ENCODE peak calls at places on chromosome 10, in eight cellular contexts. M is EH, X is pancreas, W is activated gamma-delta T cell treated with Interleukin-2 at 50 U/mL for 16 hours, D is Caco-2, R is activated B cell treated with CpG ODN at 0.5 μM for 24 hours, G is pons, Q is globus pallidus. K is an unnamed sample.

GRCh38 chr10:102906507-102906906 is 11.6 kb upstream of the CNNM2 start:
- DNase-seq in M (no peak), X (no peak), W (no peak), D (no peak), R (no peak), G (no peak), Q (no peak), K (no peak)

GRCh38 chr10:131997366-131998049 is 15.8 kb upstream of the BNIP3 start:
- DNase-seq in M (peak; percentile 91), X (peak; percentile 87), W (no peak), D (peak; percentile 88), R (no peak), G (no peak), Q (peak; percentile 26), K (peak; percentile 92)

GRCh38 chr10:79602953-79603352 is 7.8 kb upstream of the SFTPA1 start:
- DNase-seq in M (no peak), X (no peak), W (no peak), D (no peak), R (no peak), G (no peak), Q (no peak), K (no peak)

GRCh38 chr10:13750299-13751190 is 163.8 kb downstream of the PRPF18 start:
- DNase-seq in M (no peak), X (no peak), W (no peak), D (no peak), R (no peak), G (no peak), Q (no peak), K (no peak)

GRCh38 chr10:101466016-101466912 is 112.3 kb downstream of the BTRC start:
- DNase-seq in M (no peak), X (no peak), W (no peak), D (no peak), R (no peak), G (no peak), Q (no peak), K (no peak)

GRCh38 chr10:78175444-78175843 is 141.8 kb downstream of the RPS24 start:
- DNase-seq in M (no peak), X (no peak), W (no peak), D (no peak), R (no peak), G (peak; percentile 63), Q (peak; percentile 46), K (no peak)

GRCh38 chr10:77268721-77269120 is 368.9 kb downstream of the KCNMA1 start:
- DNase-seq in M (no peak), X (no peak), W (no peak), D (no peak), R (no peak), G (peak; percentile 15), Q (peak; percentile 35), K (no peak)

GRCh38 chr10:30751678-30752331 is 122.3 kb upstream of the LYZL2 start:
- DNase-seq in M (peak; percentile 67), X (peak; percentile 80), W (no peak), D (peak; percentile 76), R (no peak), G (peak; percentile 90), Q (peak; percentile 90), K (peak; percentile 88)

GRCh38 chr10:73478636-73479035 is 17.2 kb downstream of the PPP3CB start:
- DNase-seq in M (no peak), X (no peak), W (no peak), D (no peak), R (no peak), G (no peak), Q (no peak), K (no peak)

GRCh38 chr10:94459385-94459784 is 57.0 kb downstream of the TBC1D12 start:
- DNase-seq in M (no peak), X (peak; percentile 60), W (no peak), D (no peak), R (no peak), G (no peak), Q (no peak), K (peak; percentile 72)

GRCh38 chr10:91778485-91778884 is 19.7 kb upstream of the TNKS2 start:
- DNase-seq in M (no peak), X (no peak), W (no peak), D (no peak), R (no peak), G (no peak), Q (no peak), K (no peak)

GRCh38 chr10:54284526-54285193 is 516.4 kb downstream of the PCDH15 start:
- DNase-seq in M (no peak), X (no peak), W (no peak), D (no peak), R (no peak), G (no peak), Q (no peak), K (no peak)

GRCh38 chr10:110042181-110042580 is 34.4 kb downstream of the ADD3 start:
- DNase-seq in M (no peak), X (no peak), W (no peak), D (no peak), R (no peak), G (no peak), Q (no peak), K (no peak)

GRCh38 chr10:78738861-78739260 is 329.9 kb upstream of the ZMIZ1 start:
- DNase-seq in M (no peak), X (no peak), W (no peak), D (no peak), R (no peak), G (no peak), Q (no peak), K (no peak)

GRCh38 chr10:43131256-43131655 is 7.0 kb upstream of the CSGALNACT2 start:
- DNase-seq in M (no peak), X (no peak), W (no peak), D (no peak), R (no peak), G (no peak), Q (no peak), K (no peak)

GRCh38 chr10:110919349-110919931 is at the start of gene SHOC2:
- DNase-seq in M (no peak), X (peak; percentile 99), W (peak; percentile 97), D (peak; percentile 99), R (peak; percentile 86), G (no peak), Q (no peak), K (peak; percentile 96)

GRCh38 chr10:132884691-132885271 is 57.6 kb downstream of the CFAP46 start:
- DNase-seq in M (no peak), X (peak; percentile 20), W (no peak), D (no peak), R (no peak), G (no peak), Q (no peak), K (peak; percentile 68)

GRCh38 chr10:3532644-3533043 is 252.4 kb downstream of the KLF6 start:
- DNase-seq in M (no peak), X (no peak), W (no peak), D (no peak), R (no peak), G (no peak), Q (no peak), K (no peak)

GRCh38 chr10:33345236-33345635 is 10.8 kb upstream of the NRP1 start:
- DNase-seq in M (peak; percentile 18), X (no peak), W (no peak), D (no peak), R (no peak), G (no peak), Q (no peak), K (no peak)

GRCh38 chr10:93245772-93246171 is 172.1 kb downstream of the CYP26A1 start:
- DNase-seq in M (no peak), X (no peak), W (no peak), D (no peak), R (no peak), G (no peak), Q (no peak), K (no peak)

GRCh38 chr10:83564889-83565588 is 574.3 kb upstream of the GHITM start:
- DNase-seq in M (no peak), X (peak; percentile 59), W (no peak), D (no peak), R (no peak), G (no peak), Q (no peak), K (no peak)

GRCh38 chr10:23927926-23928325 is 281.0 kb upstream of the KIAA1217 start:
- DNase-seq in M (no peak), X (no peak), W (no peak), D (no peak), R (no peak), G (no peak), Q (no peak), K (no peak)